ENCODE peak calls at places on chromosome 14, in six cellular contexts. B is stomach, K is astrocyte of the spinal cord, F is AG10803, V is GM13976, Q is gastrocnemius medialis. I is an unnamed sample.

GRCh38 chr14:90815817-90816662 is at the start of gene TTC7B:
- DNase-seq in B (peak), V (peak), K (no peak), Q (no peak), F (peak), I (peak)

GRCh38 chr14:68365228-68365627 is 427.6 kb downstream of the ZFP36L1 start:
- DNase-seq in Q (no peak), F (peak), B (no peak), V (no peak), K (peak), I (no peak)

GRCh38 chr14:72549026-72549425 is 344.9 kb downstream of the DPF3 start:
- DNase-seq in V (no peak), Q (no peak), F (no peak), B (no peak), K (no peak), I (no peak)

GRCh38 chr14:65019944-65020566 is 33.4 kb downstream of the FNTB start:
- DNase-seq in V (peak), K (peak), Q (no peak), B (peak), F (peak), I (peak)

GRCh38 chr14:65412189-65412846 is at the start of gene FUT8:
- DNase-seq in Q (peak), B (peak), F (peak), K (peak), V (peak), I (peak)

GRCh38 chr14:20262642-20263128 is 23.6 kb downstream of the OR11H4 start:
- DNase-seq in K (no peak), Q (no peak), F (peak), V (no peak), B (no peak), I (no peak)

GRCh38 chr14:102008891-102009290 is 44.5 kb downstream of the DYNC1H1 start:
- DNase-seq in K (no peak), Q (no peak), V (no peak), F (no peak), B (no peak), I (no peak)

GRCh38 chr14:84767434-84767833 is 762.5 kb upstream of the FLRT2 start:
- DNase-seq in Q (no peak), V (no peak), B (no peak), K (no peak), F (no peak), I (no peak)

GRCh38 chr14:32254952-32255679 is 52.0 kb upstream of the RNU6-8 start:
- DNase-seq in B (peak), V (peak), Q (peak), F (peak), K (peak), I (peak)

GRCh38 chr14:41609704-41610183 is 3.1 kb downstream of the LRFN5 start:
- DNase-seq in F (peak), Q (no peak), K (peak), B (no peak), V (no peak), I (no peak)

GRCh38 chr14:55869397-55870049 is 248.7 kb upstream of the PELI2 start:
- DNase-seq in F (no peak), V (no peak), K (no peak), Q (no peak), B (no peak), I (no peak)

GRCh38 chr14:50360093-50360492 is 36.6 kb downstream of the CDKL1 start:
- DNase-seq in V (no peak), K (no peak), Q (no peak), B (no peak), F (no peak), I (no peak)

GRCh38 chr14:25406818-25407217 is 356.9 kb upstream of the STXBP6 start:
- DNase-seq in B (no peak), Q (no peak), K (no peak), V (no peak), F (peak), I (no peak)

GRCh38 chr14:100772607-100773165 is 46.0 kb downstream of the DLK1 start:
- DNase-seq in F (no peak), Q (no peak), V (no peak), B (no peak), K (no peak), I (no peak)

GRCh38 chr14:71136386-71137060 is 229.3 kb downstream of the PCNX1 start:
- DNase-seq in F (no peak), V (no peak), B (no peak), K (no peak), Q (no peak), I (no peak)

GRCh38 chr14:77105554-77105953 is 7.5 kb downstream of the CIPC start:
- DNase-seq in F (no peak), B (no peak), K (no peak), Q (no peak), V (no peak), I (no peak)

GRCh38 chr14:77830692-77831091 is 30.8 kb downstream of the ADCK1 start:
- DNase-seq in F (no peak), K (no peak), Q (no peak), B (no peak), V (no peak), I (no peak)

GRCh38 chr14:28163261-28163660 is 603.3 kb upstream of the FOXG1 start:
- DNase-seq in F (no peak), B (no peak), Q (no peak), V (no peak), K (no peak), I (no peak)

GRCh38 chr14:24367506-24368214 is at the start of gene NFATC4:
- DNase-seq in Q (peak), K (peak), V (peak), B (peak), F (peak), I (peak)

GRCh38 chr14:64910847-64911495 is 3.3 kb upstream of the CHURC1 start:
- DNase-seq in Q (no peak), F (peak), B (no peak), K (peak), V (no peak), I (no peak)

GRCh38 chr14:77761205-77761931 is 412 bp upstream of the SNW1 start:
- DNase-seq in B (no peak), V (peak), K (no peak), F (peak), Q (peak), I (no peak)

GRCh38 chr14:54901380-54902142 is 1.1 kb downstream of the GCH1 start:
- DNase-seq in F (no peak), B (no peak), K (no peak), Q (no peak), V (no peak), I (no peak)

GRCh38 chr14:24437736-24438067 is 4.9 kb downstream of the SDR39U1 start:
- DNase-seq in V (no peak), B (no peak), K (no peak), Q (no peak), F (no peak), I (peak)

GRCh38 chr14:61321385-61322010 is at the start of gene PRKCH:
- DNase-seq in Q (peak), B (peak), V (peak), K (peak), F (peak), I (peak)

GRCh38 chr14:59787045-59787674 is 83.4 kb downstream of the RTN1 start:
- DNase-seq in B (no peak), Q (no peak), K (peak), V (no peak), F (no peak), I (no peak)

GRCh38 chr14:54567224-54567633 is 301 bp downstream of the SAMD4A start:
- DNase-seq in B (peak), K (no peak), Q (no peak), V (no peak), F (no peak), I (no peak)

GRCh38 chr14:98244966-98245569 is 1026.9 kb downstream of the BCL11B start:
- DNase-seq in Q (no peak), B (no peak), K (no peak), F (no peak), V (no peak), I (no peak)

GRCh38 chr14:51342226-51342625 is 102.2 kb downstream of the TMX1 start:
- DNase-seq in K (peak), Q (no peak), B (no peak), F (no peak), V (no peak), I (no peak)

GRCh38 chr14:91246051-91246852 is 1.7 kb upstream of the GPR68 start:
- DNase-seq in B (no peak), V (no peak), K (no peak), Q (no peak), F (no peak), I (no peak)

GRCh38 chr14:63677891-63678379 is 36.3 kb upstream of the WDR89 start:
- DNase-seq in F (peak), B (no peak), Q (no peak), K (peak), V (no peak), I (no peak)

GRCh38 chr14:50762001-50762930 is 68.7 kb downstream of the NIN start:
- DNase-seq in F (peak), K (peak), Q (no peak), V (peak), B (no peak), I (peak)

GRCh38 chr14:68580676-68581075 is 212.2 kb downstream of the ZFP36L1 start:
- DNase-seq in K (no peak), V (no peak), F (peak), B (no peak), Q (no peak), I (no peak)

GRCh38 chr14:96808619-96809405 is 11.6 kb downstream of the VRK1 start:
- DNase-seq in Q (no peak), B (no peak), K (no peak), V (no peak), F (no peak), I (no peak)

GRCh38 chr14:59688224-59689170 is 111.9 kb upstream of the CCDC175 start:
- DNase-seq in F (peak), K (peak), V (peak), Q (no peak), B (peak), I (peak)

GRCh38 chr14:101584049-101584859 is 23.0 kb downstream of the DIO3 start:
- DNase-seq in V (no peak), F (peak), B (no peak), Q (peak), K (no peak), I (no peak)

GRCh38 chr14:99809864-99810854 is 16.9 kb downstream of the EML1 start:
- DNase-seq in K (no peak), F (peak), V (no peak), Q (peak), B (peak), I (no peak)

GRCh38 chr14:73627033-73627432 is 14.7 kb downstream of the ACOT6 start:
- DNase-seq in K (no peak), F (no peak), B (no peak), Q (no peak), V (no peak), I (no peak)

GRCh38 chr14:73630009-73630780 is 14.6 kb upstream of the DNAL1 start:
- DNase-seq in Q (no peak), B (no peak), K (no peak), F (no peak), V (no peak), I (no peak)

GRCh38 chr14:73623504-73623903 is 11.2 kb downstream of the ACOT6 start:
- DNase-seq in K (no peak), F (no peak), Q (no peak), V (no peak), B (no peak), I (no peak)

GRCh38 chr14:73620268-73620667 is 8.0 kb downstream of the ACOT6 start:
- DNase-seq in K (no peak), F (no peak), V (no peak), Q (no peak), B (no peak), I (no peak)

GRCh38 chr14:73625686-73626085 is 13.4 kb downstream of the ACOT6 start:
- DNase-seq in B (no peak), F (no peak), V (no peak), Q (no peak), K (peak), I (no peak)
- TF ChIP-seq CTCF in B (no peak), F (no peak), V (no peak), Q (no peak), K (no peak), I (no peak)

DNA sequence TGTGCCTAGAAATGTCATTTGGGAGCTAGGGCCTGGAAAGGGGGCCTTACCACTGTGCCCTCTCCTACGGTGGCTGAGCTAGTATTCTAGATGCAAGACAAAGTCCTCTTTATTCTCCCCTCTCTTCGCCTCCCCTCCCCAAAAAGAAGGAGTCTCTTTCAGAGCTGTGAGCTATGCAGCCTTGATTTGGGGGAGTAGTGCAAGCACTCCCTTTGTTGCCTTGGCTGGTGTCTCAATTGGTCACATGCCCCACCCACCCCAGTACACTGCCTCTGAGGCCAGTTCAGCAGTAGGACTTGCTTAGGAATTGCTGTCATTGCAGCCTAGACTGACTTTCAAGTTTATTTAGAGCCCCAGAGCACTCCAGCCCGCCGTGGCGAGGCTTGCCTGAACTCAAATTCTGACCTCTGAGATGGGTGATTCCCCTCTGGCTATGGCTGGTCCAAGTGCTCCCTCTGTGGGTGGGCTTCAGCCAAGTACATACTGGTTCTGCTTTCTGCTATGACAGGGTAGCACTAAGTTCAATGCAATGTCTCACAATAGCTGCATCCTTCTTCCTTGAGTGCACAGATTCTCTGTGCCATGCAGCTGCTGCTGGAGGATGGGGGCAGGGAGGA is 37.0 kb upstream of the FBXO33 start:
- DNase-seq in F (peak), B (no peak), K (no peak), Q (no peak), V (no peak), I (peak)
- TF ChIP-seq CTCF in F (peak), B (no peak), K (peak), Q (no peak), V (peak), I (peak)

DNA sequence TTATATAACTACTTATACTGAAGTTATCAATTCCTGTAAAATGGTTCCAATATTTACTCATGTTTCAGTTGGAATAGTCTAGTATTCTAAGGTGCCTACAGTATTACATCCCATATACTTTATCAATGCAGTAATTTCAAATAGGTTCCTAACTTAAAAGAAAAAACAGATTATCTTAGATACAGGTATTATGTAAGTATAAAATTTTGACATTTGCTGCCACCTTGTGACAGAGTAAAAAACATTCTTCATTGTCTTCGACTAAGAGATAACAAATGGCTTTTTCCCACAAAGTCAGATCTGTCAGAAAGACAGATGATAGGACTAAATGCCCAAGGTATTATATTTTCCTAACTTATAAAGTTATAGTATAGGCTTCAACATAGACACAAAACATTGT is 78.7 kb downstream of the TXNDC16 start:
- DNase-seq in Q (no peak), B (no peak), K (peak), V (peak), F (peak), I (peak)
- TF ChIP-seq CTCF in Q (no peak), B (peak), K (peak), V (no peak), F (peak), I (peak)

DNA sequence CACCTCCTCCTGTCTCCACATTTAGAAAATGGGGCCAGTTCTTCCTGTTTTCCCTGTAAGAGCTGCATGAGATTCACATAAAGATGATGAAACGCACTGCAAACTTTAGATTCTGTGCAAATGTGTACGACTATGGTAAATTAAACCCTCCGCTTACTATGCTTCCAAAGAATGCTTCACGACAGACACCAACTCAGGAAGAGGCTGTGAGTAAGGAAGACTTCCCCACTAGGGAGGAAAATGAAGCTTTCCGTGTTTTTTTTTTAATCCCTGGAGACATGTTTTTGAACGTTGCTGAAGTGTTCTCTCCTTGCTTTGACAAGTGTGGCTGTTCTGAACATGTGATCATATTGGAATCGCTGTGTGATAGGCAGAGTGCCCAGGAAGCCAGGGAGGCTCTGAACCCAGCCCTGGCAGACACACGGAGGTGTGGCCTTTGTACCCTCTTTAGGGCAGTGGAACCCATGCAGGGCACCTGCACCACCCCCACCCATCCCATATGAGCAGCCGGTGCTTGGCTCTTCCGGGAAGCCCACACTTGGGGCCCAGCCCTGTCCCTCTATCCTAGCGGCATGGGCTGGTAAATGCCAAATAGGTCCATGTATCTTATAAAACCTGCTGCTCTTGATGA is 7.5 kb upstream of the SYNE3 start:
- DNase-seq in V (no peak), F (peak), K (peak), Q (no peak), B (peak), I (no peak)
- TF ChIP-seq CTCF in V (no peak), F (no peak), K (peak), Q (no peak), B (no peak), I (no peak)

GRCh38 chr14:88553886-88554457 is 835 bp downstream of the PTPN21 start:
- DNase-seq in V (no peak), Q (no peak), F (peak), B (no peak), K (peak), I (no peak)

GRCh38 chr14:88551936-88552565 is 2.8 kb downstream of the PTPN21 start:
- DNase-seq in Q (no peak), F (peak), B (no peak), V (no peak), K (peak), I (no peak)

GRCh38 chr14:88550078-88550477 is 4.7 kb downstream of the PTPN21 start:
- DNase-seq in B (no peak), Q (no peak), V (no peak), F (no peak), K (no peak), I (no peak)

GRCh38 chr14:88552859-88553258 is 1.9 kb downstream of the PTPN21 start:
- DNase-seq in K (no peak), Q (no peak), B (no peak), V (no peak), F (no peak), I (no peak)

GRCh38 chr14:88551094-88551870 is 3.5 kb downstream of the PTPN21 start:
- DNase-seq in Q (peak), V (peak), F (peak), B (peak), K (peak), I (no peak)
- TF ChIP-seq CTCF in Q (peak), V (no peak), F (peak), B (no peak), K (peak), I (no peak)

GRCh38 chr14:74501691-74502090 is 8.1 kb downstream of the ISCA2 start:
- DNase-seq in V (no peak), F (no peak), Q (no peak), K (no peak), B (no peak), I (no peak)

GRCh38 chr14:74501135-74501614 is 7.6 kb downstream of the ISCA2 start:
- DNase-seq in K (peak), B (peak), Q (no peak), V (no peak), F (peak), I (no peak)

GRCh38 chr14:74503256-74503972 is 9.8 kb downstream of the ISCA2 start:
- DNase-seq in K (no peak), V (no peak), F (no peak), Q (no peak), B (peak), I (no peak)

GRCh38 chr14:74503973-74504335 is 10.4 kb downstream of the ISCA2 start:
- DNase-seq in Q (no peak), F (no peak), B (no peak), K (no peak), V (no peak), I (no peak)

DNA sequence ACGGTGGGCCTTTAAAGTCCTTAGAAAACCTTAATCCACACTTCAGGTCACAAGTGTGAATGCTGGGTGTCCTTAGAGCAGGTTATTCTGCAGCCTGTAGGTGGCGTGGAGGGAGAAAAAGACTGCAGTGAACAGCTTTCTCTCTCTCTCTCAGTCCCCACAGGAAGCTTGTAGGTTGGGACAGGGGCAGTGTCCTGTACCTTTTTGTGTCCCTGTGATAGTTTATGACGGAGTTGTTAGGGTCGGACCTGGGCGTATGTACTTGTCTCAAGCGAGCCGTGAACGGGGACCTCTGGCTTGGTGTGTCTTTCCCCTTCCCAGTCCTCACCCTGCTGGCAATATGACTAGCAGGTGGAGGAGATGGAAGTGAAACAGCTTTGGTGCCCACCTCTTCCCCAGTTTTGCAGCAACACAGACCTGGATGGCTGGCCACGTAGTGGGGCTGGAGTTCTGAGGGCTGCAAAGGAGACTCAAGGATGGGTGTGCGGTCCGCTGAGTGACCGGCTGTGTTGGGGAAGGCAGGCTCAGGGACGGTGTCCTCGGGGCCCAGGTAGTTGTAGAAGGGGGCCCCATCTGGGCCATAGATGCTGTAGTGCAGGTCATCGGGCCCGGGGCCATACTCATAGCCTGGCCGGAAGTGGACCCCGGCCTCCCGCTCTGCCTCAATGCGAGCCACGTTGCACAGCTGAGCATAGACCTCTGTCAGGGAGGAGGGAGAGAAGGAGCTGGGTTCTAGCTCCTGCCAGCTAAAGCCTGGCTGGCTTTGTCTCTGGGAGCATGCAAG is 8.9 kb downstream of the ISCA2 start:
- DNase-seq in V (peak), Q (no peak), F (peak), K (no peak), B (no peak), I (peak)
- TF ChIP-seq CTCF in V (peak), Q (no peak), F (peak), K (peak), B (peak), I (peak)

GRCh38 chr14:106528717-106529116 is 1002.3 kb downstream of the TMEM121 start:
- DNase-seq in B (no peak), V (no peak), Q (no peak), K (peak), F (no peak), I (no peak)

GRCh38 chr14:106530031-106530422 is 1003.6 kb downstream of the TMEM121 start:
- DNase-seq in K (no peak), B (no peak), Q (no peak), F (no peak), V (no peak), I (no peak)

GRCh38 chr14:106530423-106531107 is 1004.2 kb downstream of the TMEM121 start:
- DNase-seq in V (peak), Q (no peak), B (no peak), F (no peak), K (no peak), I (peak)
- TF ChIP-seq CTCF in V (peak), Q (no peak), B (no peak), F (no peak), K (no peak), I (peak)